ENCODE peak calls at places on chromosomes 16 and 17, in six cellular contexts. S is astrocyte of the hippocampus, K is NCI-H460, M is HFF-Myc, L is fibroblast of mammary gland, U is NCI-H187. E is an unnamed sample.

GRCh38 chr17:21119945-21120249 is 6.9 kb upstream of the DHRS7B start:
- DNase-seq in S (no peak), K (no peak), M (no peak), L (no peak), U (no peak), E (no peak)

GRCh38 chr17:35801583-35802224 is 6.3 kb upstream of the MMP28 start:
- DNase-seq in S (peak; percentile 92), K (no peak), M (peak; percentile 80), L (peak; percentile 47), U (no peak), E (peak; percentile 56)

GRCh38 chr17:76079577-76080206 is 710 bp downstream of the ZACN start:
- DNase-seq in S (no peak), K (no peak), M (no peak), L (no peak), U (no peak), E (peak; percentile 36)

GRCh38 chr16:11394593-11394960 is 49.3 kb downstream of the RMI2 start:
- DNase-seq in S (no peak), K (no peak), M (no peak), L (no peak), U (no peak), E (no peak)

GRCh38 chr17:77449908-77450741 is 309.4 kb downstream of the SEC14L1 start:
- DNase-seq in S (peak; percentile 82), K (no peak), M (no peak), L (peak; percentile 87), U (no peak), E (no peak)

GRCh38 chr16:50047864-50048263 is 17.9 kb upstream of the HEATR3 start:
- DNase-seq in S (no peak), K (no peak), M (no peak), L (no peak), U (no peak), E (no peak)

GRCh38 chr16:88855176-88855575 is 1.6 kb downstream of the GALNS start:
- DNase-seq in S (no peak), K (no peak), M (no peak), L (no peak), U (no peak), E (no peak)

GRCh38 chr16:57304169-57305061 is 19.9 kb upstream of the PLLP start:
- DNase-seq in S (peak; percentile 89), K (no peak), M (no peak), L (peak; percentile 39), U (no peak), E (no peak)

GRCh38 chr16:8591451-8591850 is 1.1 kb upstream of the TMEM114 start:
- DNase-seq in S (no peak), K (no peak), M (no peak), L (no peak), U (no peak), E (no peak)

GRCh38 chr17:73657473-73658116 is 13.3 kb upstream of the SDK2 start:
- DNase-seq in S (peak; percentile 41), K (peak; percentile 47), M (no peak), L (peak; percentile 54), U (peak; percentile 36), E (no peak)

GRCh38 chr17:2828396-2829038 is 32.3 kb downstream of the RAP1GAP2 start:
- DNase-seq in S (peak; percentile 73), K (peak; percentile 50), M (peak; percentile 15), L (peak; percentile 40), U (peak; percentile 48), E (peak; percentile 87)

GRCh38 chr17:36861531-36861930 is 75.7 kb upstream of the LHX1 start:
- DNase-seq in S (no peak), K (no peak), M (no peak), L (no peak), U (no peak), E (no peak)

GRCh38 chr17:67818110-67819002 is 6.9 kb upstream of the BPTF start:
- DNase-seq in S (no peak), K (no peak), M (no peak), L (peak; percentile 41), U (no peak), E (peak; percentile 43)

GRCh38 chr17:7019839-7020519 is 2.9 kb upstream of the BCL6B start:
- DNase-seq in S (peak; percentile 86), K (no peak), M (no peak), L (peak; percentile 48), U (peak; percentile 38), E (no peak)

GRCh38 chr16:3922241-3922640 is 41.7 kb upstream of the CREBBP start:
- DNase-seq in S (no peak), K (no peak), M (no peak), L (no peak), U (no peak), E (no peak)

GRCh38 chr16:80681436-80681835 is 123.0 kb downstream of the CDYL2 start:
- DNase-seq in S (no peak), K (no peak), M (no peak), L (no peak), U (no peak), E (no peak)

GRCh38 chr17:41678907-41679739 is 9.6 kb upstream of the EIF1 start:
- DNase-seq in S (peak; percentile 53), K (peak; percentile 73), M (peak; percentile 37), L (peak; percentile 48), U (no peak), E (no peak)

GRCh38 chr16:89084411-89084810 is 9.2 kb upstream of the ACSF3 start:
- DNase-seq in S (no peak), K (no peak), M (no peak), L (no peak), U (no peak), E (no peak)

GRCh38 chr17:43702636-43703035 is 40.9 kb upstream of the MEOX1 start:
- DNase-seq in S (no peak), K (no peak), M (no peak), L (peak; percentile 38), U (no peak), E (peak; percentile 28)

E was measured in germinal center.